ENCODE peak calls at places on chromosomes 4 and X, in ten cellular contexts. Y is spleen; G is activated gamma-delta T cell treated with Interleukin-2 at 50 U/mL for 16 hours; K is GM12864; I is NCI-H1092 treated with DMSO at 0.1 percent for 48 hours; W is germinal center; Q is neuronal stem cell; D is activated T-cell treated with anti-CD3 and anti-CD28 coated beads, Interleukin-2, amount 50 U/mL, for 72 hours; L is prostate gland; N is stimulated activated CD4-positive, alpha-beta T cell treated with anti-CD3 and anti-CD28 coated beads, TNF-alpha, amount 100 ng/mL, for 1 hour. O is an unnamed sample.

GRCh38 chr4:84573738-84574720 is 8.9 kb upstream of the CDS1 start:
- DNase-seq in Y (no peak), G (no peak), K (no peak), I (no peak), W (no peak), Q (no peak), D (peak), L (no peak), N (no peak), O (no peak)

GRCh38 chrX:2707334-2707760 is 16.3 kb downstream of the CD99 start:
- DNase-seq in Y (peak), G (peak), K (peak), I (no peak), W (peak), Q (no peak), D (peak), L (peak), N (no peak), O (peak)

GRCh38 chr4:55364691-55365346 is 18.8 kb downstream of the SRD5A3 start:
- DNase-seq in Y (no peak), G (no peak), K (no peak), I (no peak), W (no peak), Q (no peak), D (no peak), L (no peak), N (no peak), O (no peak)

GRCh38 chr4:174450051-174450450 is 72.2 kb downstream of the HPGD start:
- DNase-seq in Y (no peak), G (no peak), K (no peak), I (no peak), W (no peak), Q (no peak), D (no peak), L (no peak), N (no peak), O (no peak)

GRCh38 chr4:76147454-76148141 is 599 bp downstream of the NUP54 start:
- DNase-seq in Y (no peak), G (peak), K (no peak), I (peak), W (peak), Q (peak), D (peak), L (peak), N (no peak), O (no peak)

GRCh38 chrX:132292753-132293152 is 73.5 kb upstream of the RAP2C start:
- DNase-seq in Y (no peak), G (peak), K (peak), I (no peak), W (peak), Q (peak), D (peak), L (peak), N (no peak), O (no peak)

GRCh38 chrX:121009764-121010163 is 24.2 kb upstream of the CT47A1 start:
- DNase-seq in Y (no peak), G (no peak), K (no peak), I (no peak), W (no peak), Q (no peak), D (no peak), L (no peak), N (no peak), O (no peak)

GRCh38 chrX:31036895-31037294 is 34.9 kb downstream of the FTHL17 start:
- DNase-seq in Y (no peak), G (no peak), K (no peak), I (peak), W (peak), Q (peak), D (no peak), L (peak), N (no peak), O (no peak)

GRCh38 chrX:40145670-40146470 is 48.1 kb upstream of the BCOR start:
- DNase-seq in Y (no peak), G (no peak), K (no peak), I (peak), W (no peak), Q (no peak), D (no peak), L (no peak), N (no peak), O (no peak)

GRCh38 chr4:10032625-10033024 is 11.3 kb upstream of the SLC2A9 start:
- DNase-seq in Y (no peak), G (no peak), K (no peak), I (no peak), W (no peak), Q (no peak), D (no peak), L (no peak), N (no peak), O (no peak)

GRCh38 chr4:108166441-108167315 is 2.1 kb downstream of the LEF1 start:
- DNase-seq in Y (peak), G (peak), K (no peak), I (peak), W (peak), Q (peak), D (peak), L (peak), N (no peak), O (no peak)

GRCh38 chr4:4426511-4427477 is 39.9 kb downstream of the NSG1 start:
- DNase-seq in Y (no peak), G (no peak), K (no peak), I (no peak), W (no peak), Q (peak), D (no peak), L (no peak), N (no peak), O (no peak)

GRCh38 chrX:131792789-131793462 is 230.2 kb upstream of the STK26 start:
- DNase-seq in Y (peak), G (peak), K (no peak), I (peak), W (no peak), Q (no peak), D (no peak), L (no peak), N (no peak), O (no peak)

GRCh38 chr4:82050806-82051205 is 323.0 kb downstream of the HNRNPD start:
- DNase-seq in Y (no peak), G (no peak), K (no peak), I (no peak), W (no peak), Q (no peak), D (no peak), L (no peak), N (no peak), O (no peak)

GRCh38 chrX:13936804-13937203 is 92.9 kb downstream of the GEMIN8 start:
- DNase-seq in Y (no peak), G (no peak), K (no peak), I (no peak), W (no peak), Q (no peak), D (no peak), L (no peak), N (no peak), O (no peak)

GRCh38 chr4:102789317-102789717 is 28.5 kb upstream of the MANBA start:
- DNase-seq in Y (no peak), G (no peak), K (no peak), I (no peak), W (no peak), Q (no peak), D (no peak), L (no peak), N (no peak), O (no peak)

GRCh38 chrX:118847676-118848075 is 24.1 kb downstream of the ZCCHC12 start:
- DNase-seq in Y (no peak), G (no peak), K (peak), I (peak), W (no peak), Q (peak), D (no peak), L (peak), N (no peak), O (no peak)

GRCh38 chr4:7500404-7500803 is 65.7 kb upstream of the PSAPL1 start:
- DNase-seq in Y (no peak), G (no peak), K (no peak), I (no peak), W (no peak), Q (no peak), D (no peak), L (no peak), N (no peak), O (no peak)